ENCODE peak calls at places on chromosomes 1 and 21, in ten cellular contexts. M is C1 segment of cervical spinal cord; F is heart right ventricle; H is GM23338; B is mucosa of descending colon; W is MV-4-11; Z is caudate nucleus; O is RWPE1; E is activated CD8-positive, alpha-beta memory T cell treated with anti-CD3 and anti-CD28 coated beads, Interleukin-2, amount 50 U/mL, for 4 hours; X is CMK. Y is an unnamed sample.

GRCh38 chr1:99818063-99818699 is 32.0 kb upstream of the AGL start:
- DNase-seq in M (no peak), F (no peak), H (no peak), B (no peak), W (peak), Z (no peak), O (no peak), E (no peak), X (no peak), Y (no peak)

GRCh38 chr1:89609781-89610456 is 23.0 kb upstream of the LRRC8C start:
- DNase-seq in M (peak), F (peak), H (no peak), B (no peak), W (no peak), Z (no peak), O (no peak), E (peak), X (no peak), Y (no peak)

GRCh38 chr1:14440731-14441130 is 157.8 kb upstream of the KAZN start:
- DNase-seq in M (no peak), F (no peak), H (no peak), B (no peak), W (no peak), Z (no peak), O (no peak), E (no peak), X (no peak), Y (no peak)

GRCh38 chr1:221157026-221157761 is 278.0 kb downstream of the HLX start:
- DNase-seq in M (no peak), F (no peak), H (no peak), B (no peak), W (peak), Z (no peak), O (no peak), E (no peak), X (no peak), Y (no peak)

GRCh38 chr1:27522148-27522859 is 32.3 kb upstream of the WASF2 start:
- DNase-seq in M (peak), F (no peak), H (no peak), B (no peak), W (peak), Z (no peak), O (no peak), E (peak), X (no peak), Y (no peak)

GRCh38 chr21:32921632-32922230 is 104.0 kb upstream of the OLIG2 start:
- DNase-seq in M (no peak), F (no peak), H (peak), B (peak), W (peak), Z (no peak), O (no peak), E (peak), X (peak), Y (peak)

GRCh38 chr1:1027723-1028266 is 7.9 kb downstream of the AGRN start:
- DNase-seq in M (no peak), F (no peak), H (no peak), B (no peak), W (no peak), Z (no peak), O (no peak), E (no peak), X (no peak), Y (no peak)

GRCh38 chr1:16348414-16349182 is 3.7 kb downstream of the FBXO42 start:
- DNase-seq in M (no peak), F (no peak), H (no peak), B (no peak), W (no peak), Z (no peak), O (peak), E (no peak), X (no peak), Y (no peak)

GRCh38 chr1:225462429-225462713 is 34.5 kb upstream of the LBR start:
- DNase-seq in M (no peak), F (no peak), H (no peak), B (no peak), W (no peak), Z (no peak), O (no peak), E (no peak), X (no peak), Y (no peak)

GRCh38 chr1:67532452-67533216 is 102.4 kb upstream of the SERBP1 start:
- DNase-seq in M (peak), F (no peak), H (peak), B (peak), W (peak), Z (no peak), O (peak), E (no peak), X (peak), Y (peak)

GRCh38 chr1:28830814-28831213 is 18.8 kb downstream of the OPRD1 start:
- DNase-seq in M (no peak), F (no peak), H (no peak), B (no peak), W (no peak), Z (no peak), O (no peak), E (no peak), X (no peak), Y (no peak)

GRCh38 chr1:62585481-62586155 is 11.7 kb upstream of the ANGPTL3 start:
- DNase-seq in M (no peak), F (no peak), H (peak), B (no peak), W (no peak), Z (no peak), O (no peak), E (no peak), X (no peak), Y (no peak)

GRCh38 chr1:48000883-48001282 is 3.7 kb upstream of the TRABD2B start:
- DNase-seq in M (no peak), F (no peak), H (no peak), B (no peak), W (no peak), Z (no peak), O (no peak), E (no peak), X (no peak), Y (no peak)

GRCh38 chr1:183234660-183235476 is 48.8 kb downstream of the LAMC2 start:
- DNase-seq in M (peak), F (peak), H (peak), B (peak), W (peak), Z (no peak), O (peak), E (no peak), X (no peak), Y (peak)

GRCh38 chr1:66445492-66446181 is 88.3 kb upstream of the SGIP1 start:
- DNase-seq in M (no peak), F (no peak), H (no peak), B (peak), W (peak), Z (no peak), O (no peak), E (peak), X (no peak), Y (peak)

GRCh38 chr1:233738850-233739249 is 124.9 kb downstream of the KCNK1 start:
- DNase-seq in M (no peak), F (no peak), H (peak), B (no peak), W (no peak), Z (no peak), O (no peak), E (no peak), X (no peak), Y (no peak)

GRCh38 chr1:161242313-161242712 is 4.3 kb upstream of the NR1I3 start:
- DNase-seq in M (no peak), F (no peak), H (no peak), B (no peak), W (no peak), Z (no peak), O (no peak), E (no peak), X (no peak), Y (peak)

GRCh38 chr21:42929969-42930368 is 4.5 kb upstream of the ERVH48-1 start:
- DNase-seq in M (no peak), F (no peak), H (no peak), B (no peak), W (no peak), Z (no peak), O (no peak), E (no peak), X (no peak), Y (no peak)

GRCh38 chr1:70503358-70503757 is 92.3 kb downstream of the CTH start:
- DNase-seq in M (no peak), F (no peak), H (no peak), B (no peak), W (no peak), Z (no peak), O (no peak), E (no peak), X (no peak), Y (no peak)

GRCh38 chr1:224014328-224014649 is 99.6 kb upstream of the FBXO28 start:
- DNase-seq in M (no peak), F (no peak), H (peak), B (no peak), W (no peak), Z (no peak), O (no peak), E (no peak), X (no peak), Y (no peak)

GRCh38 chr1:119345398-119345797 is 23.2 kb upstream of the HAO2 start:
- DNase-seq in M (no peak), F (no peak), H (no peak), B (no peak), W (no peak), Z (no peak), O (no peak), E (no peak), X (no peak), Y (no peak)

GRCh38 chr21:34705032-34705431 is 36.2 kb downstream of the CLIC6 start:
- DNase-seq in M (no peak), F (no peak), H (no peak), B (no peak), W (no peak), Z (no peak), O (peak), E (no peak), X (no peak), Y (no peak)

GRCh38 chr21:44962481-44962966 is 22.7 kb downstream of the SLX9 start:
- DNase-seq in M (no peak), F (peak), H (no peak), B (no peak), W (no peak), Z (no peak), O (peak), E (no peak), X (no peak), Y (no peak)

GRCh38 chr21:16069713-16070112 is 339.9 kb downstream of the USP25 start:
- DNase-seq in M (no peak), F (no peak), H (no peak), B (no peak), W (no peak), Z (no peak), O (no peak), E (no peak), X (no peak), Y (no peak)

GRCh38 chr21:39115659-39116235 is 67.5 kb downstream of the PSMG1 start:
- DNase-seq in M (no peak), F (no peak), H (no peak), B (no peak), W (no peak), Z (no peak), O (no peak), E (no peak), X (no peak), Y (no peak)

GRCh38 chr1:166354411-166354810 is 187.6 kb upstream of the FAM78B start:
- DNase-seq in M (no peak), F (no peak), H (peak), B (no peak), W (no peak), Z (no peak), O (no peak), E (no peak), X (no peak), Y (no peak)